ENCODE peak calls at places on chromosomes 13 and 19, in nine cellular contexts. G is neural crest cell, J is lower leg skin, Y is GM13976, K is psoas muscle, T is AG09309, U is choroid plexus epithelial cell, P is lower lobe of right lung, N is fibroblast of lung. V is an unnamed sample.

GRCh38 chr13:99980201-99981114 is 1.1 kb upstream of the ZIC2 start:
- DNase-seq in U (peak), N (peak), K (peak), P (no peak), J (no peak), Y (peak), G (no peak), T (no peak), V (no peak)

GRCh38 chr13:112510002-112510780 is 77.8 kb downstream of the TUBGCP3 start:
- DNase-seq in N (peak), Y (peak), K (no peak), G (peak), P (peak), J (no peak), T (peak), U (peak), V (no peak)

GRCh38 chr13:111006508-111007031 is 91.7 kb upstream of the ANKRD10 start:
- DNase-seq in P (no peak), J (peak), Y (no peak), T (peak), G (no peak), N (peak), K (peak), U (peak), V (peak)

GRCh38 chr13:81917829-81918228 is 1576.9 kb upstream of the SPRY2 start:
- DNase-seq in T (no peak), P (no peak), Y (no peak), K (no peak), U (no peak), J (no peak), G (no peak), N (no peak), V (no peak)

GRCh38 chr13:111022886-111023285 is 92.2 kb upstream of the ARHGEF7 start:
- DNase-seq in G (no peak), Y (no peak), K (no peak), J (no peak), P (no peak), T (no peak), U (no peak), N (no peak), V (no peak)

GRCh38 chr19:591099-591958 is 1.6 kb downstream of the HCN2 start:
- DNase-seq in K (no peak), U (no peak), T (no peak), G (peak), Y (no peak), J (no peak), N (no peak), P (no peak), V (no peak)

GRCh38 chr13:72284791-72285190 is 417.8 kb upstream of the DACH1 start:
- DNase-seq in N (no peak), K (no peak), U (no peak), J (no peak), P (no peak), G (no peak), Y (no peak), T (no peak), V (no peak)

GRCh38 chr13:113209880-113210421 is 538 bp downstream of the CUL4A start:
- DNase-seq in U (peak), N (peak), G (peak), K (peak), Y (peak), T (no peak), J (peak), P (peak), V (peak)

GRCh38 chr13:48094404-48094780 is 512 bp downstream of the MED4 start:
- DNase-seq in G (no peak), T (no peak), P (no peak), N (peak), U (peak), K (no peak), J (no peak), Y (no peak), V (no peak)

GRCh38 chr13:110116072-110116487 is 190.9 kb downstream of the COL4A1 start:
- DNase-seq in N (peak), Y (peak), J (peak), U (peak), P (peak), K (peak), G (peak), T (no peak), V (peak)

GRCh38 chr19:37763488-37763887 is 15.9 kb downstream of the ZNF573 start:
- DNase-seq in T (no peak), G (no peak), Y (no peak), P (no peak), N (no peak), J (no peak), K (no peak), U (peak), V (no peak)

GRCh38 chr19:49814010-49814409 is 918 bp upstream of the FUZ start:
- DNase-seq in G (no peak), K (no peak), U (no peak), N (no peak), T (no peak), J (no peak), P (no peak), Y (no peak), V (no peak)

GRCh38 chr13:113178070-113178895 is 19.8 kb downstream of the PROZ start:
- DNase-seq in K (no peak), J (no peak), G (no peak), P (no peak), U (peak), Y (no peak), N (peak), T (peak), V (no peak)

GRCh38 chr19:5339950-5340636 is 519 bp downstream of the PTPRS start:
- DNase-seq in N (no peak), T (no peak), K (no peak), U (no peak), G (peak), P (no peak), Y (peak), J (no peak), V (no peak)

GRCh38 chr13:106372199-106373160 is 163.0 kb downstream of the EFNB2 start:
- DNase-seq in N (peak), G (no peak), J (no peak), T (peak), U (peak), K (no peak), P (no peak), Y (no peak), V (no peak)

GRCh38 chr19:18777156-18777724 is 13.9 kb downstream of the COMP start:
- DNase-seq in T (no peak), U (no peak), G (no peak), J (no peak), K (peak), Y (no peak), P (no peak), N (no peak), V (no peak)

GRCh38 chr19:18775586-18776287 is 15.4 kb downstream of the COMP start:
- DNase-seq in G (no peak), U (peak), J (no peak), N (peak), K (no peak), Y (no peak), T (no peak), P (no peak), V (no peak)

GRCh38 chr19:18776736-18777135 is 14.4 kb downstream of the COMP start:
- DNase-seq in T (no peak), P (no peak), N (no peak), U (no peak), K (peak), G (no peak), J (no peak), Y (no peak), V (no peak)

GRCh38 chr19:18774782-18775444 is 16.2 kb downstream of the COMP start:
- DNase-seq in N (no peak), Y (no peak), G (no peak), P (no peak), K (no peak), U (no peak), T (no peak), J (no peak), V (no peak)

DNA sequence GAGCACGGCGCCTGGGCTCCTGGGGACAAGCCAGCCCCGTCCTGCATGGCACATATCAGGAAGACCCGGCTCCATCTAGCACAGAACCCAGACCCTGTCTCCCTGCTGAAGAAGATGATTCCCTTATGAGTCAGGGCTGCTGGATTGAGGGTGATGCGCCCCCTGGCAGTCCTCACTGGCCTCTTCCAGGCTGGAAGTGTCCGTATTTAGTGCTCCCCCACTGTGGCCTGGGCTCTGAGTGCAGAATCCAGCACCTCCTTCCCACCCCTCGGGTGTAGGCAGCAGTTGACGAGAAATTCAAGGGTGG is 14.9 kb downstream of the COMP start:
- DNase-seq in K (no peak), J (no peak), Y (no peak), P (no peak), G (no peak), T (no peak), U (peak), N (peak), V (no peak)
- TF ChIP-seq CTCF in K (no peak), J (no peak), Y (no peak), P (no peak), G (no peak), T (peak), U (peak), N (peak), V (no peak)

GRCh38 chr19:9885077-9885552 is 50.0 kb downstream of the PIN1 start:
- DNase-seq in U (peak), P (no peak), T (no peak), Y (no peak), G (no peak), N (peak), J (no peak), K (peak), V (no peak)
- TF ChIP-seq CTCF in U (peak), P (peak), T (peak), Y (no peak), G (no peak), N (peak), J (no peak), K (peak), V (peak)

GRCh38 chr19:33676999-33677665 is 55.4 kb downstream of the CHST8 start:
- DNase-seq in J (peak), U (no peak), P (no peak), N (no peak), Y (no peak), T (no peak), G (no peak), K (no peak), V (peak)
- TF ChIP-seq CTCF in J (no peak), U (no peak), P (no peak), N (no peak), Y (no peak), T (no peak), G (no peak), K (no peak), V (no peak)

GRCh38 chr13:49436890-49437289 is 7.0 kb downstream of the CAB39L start:
- DNase-seq in P (no peak), N (peak), U (peak), T (no peak), G (no peak), J (no peak), K (peak), Y (no peak), V (no peak)
- TF ChIP-seq CTCF in P (no peak), N (no peak), U (peak), T (peak), G (peak), J (no peak), K (no peak), Y (no peak), V (no peak)

DNA sequence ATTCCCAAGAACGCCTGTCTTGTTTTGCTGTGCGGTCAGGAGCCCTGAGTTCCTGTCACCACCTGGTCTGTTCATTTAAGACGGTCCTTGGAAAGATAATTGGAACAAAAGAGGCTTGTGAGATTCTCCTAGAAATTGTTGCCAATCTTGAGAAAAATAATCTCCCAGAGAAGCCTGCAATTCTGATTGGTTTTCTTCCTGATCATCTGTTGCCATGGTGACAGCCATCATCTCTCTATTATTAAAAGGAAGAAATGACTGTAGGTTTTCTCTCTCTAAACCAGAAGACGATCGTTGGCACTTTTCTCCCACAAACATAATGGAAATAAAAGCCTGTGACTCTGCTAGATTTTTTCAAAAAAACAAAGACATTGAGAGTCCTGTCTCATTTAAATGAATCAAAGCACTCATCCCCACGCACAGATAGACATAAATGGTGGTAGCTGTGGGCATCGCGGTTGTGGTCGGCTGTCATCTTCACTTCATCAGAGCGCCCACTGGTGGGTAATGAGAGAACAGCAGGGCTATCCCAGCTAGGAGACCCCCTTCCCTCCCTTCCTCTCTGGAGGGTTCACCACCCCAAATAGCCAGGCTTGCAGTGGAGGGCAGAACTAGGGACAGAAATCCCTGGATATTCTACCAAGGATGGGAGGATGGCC is 21.7 kb upstream of the CALM3 start:
- DNase-seq in P (no peak), N (no peak), T (no peak), G (peak), U (peak), J (peak), Y (peak), K (no peak), V (no peak)
- TF ChIP-seq CTCF in P (peak), N (peak), T (peak), G (peak), U (peak), J (no peak), Y (peak), K (peak), V (no peak)

DNA sequence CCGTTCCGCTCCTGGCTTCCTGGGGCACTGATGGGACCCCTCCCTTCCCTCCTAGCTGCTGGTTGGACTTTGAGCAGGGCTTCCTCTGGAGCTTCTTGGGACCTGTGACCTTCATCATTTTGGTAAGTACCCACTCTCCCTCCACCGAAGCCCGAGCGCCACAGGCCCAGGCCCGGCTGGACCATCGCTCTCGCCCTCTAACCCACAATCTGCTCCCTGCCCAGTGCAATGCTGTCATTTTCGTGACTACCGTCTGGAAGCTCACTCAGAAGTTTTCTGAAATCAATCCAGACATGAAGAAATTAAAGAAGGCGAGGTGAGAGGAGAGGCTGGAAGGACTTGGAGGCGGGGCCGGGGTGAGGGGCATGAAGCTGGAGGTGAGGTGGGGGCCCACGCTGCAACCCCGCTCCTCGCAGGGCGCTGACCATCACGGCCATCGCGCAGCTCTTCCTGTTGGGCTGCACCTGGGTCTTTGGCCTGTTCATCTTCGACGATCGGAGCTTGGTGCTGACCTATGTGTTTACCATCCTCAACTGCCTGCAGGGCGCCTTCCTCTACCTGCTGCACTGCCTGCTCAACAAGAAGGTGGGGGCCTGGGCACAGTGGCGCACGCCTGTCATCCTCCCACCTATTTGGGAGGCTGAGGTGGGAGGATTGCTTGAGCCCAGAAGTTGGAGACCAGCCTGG is 12.4 kb downstream of the DDX39A start:
- DNase-seq in P (no peak), N (no peak), Y (peak), U (no peak), J (no peak), K (no peak), G (no peak), T (no peak), V (no peak)
- TF ChIP-seq CTCF in P (no peak), N (no peak), Y (no peak), U (no peak), J (no peak), K (no peak), G (no peak), T (no peak), V (no peak)

DNA sequence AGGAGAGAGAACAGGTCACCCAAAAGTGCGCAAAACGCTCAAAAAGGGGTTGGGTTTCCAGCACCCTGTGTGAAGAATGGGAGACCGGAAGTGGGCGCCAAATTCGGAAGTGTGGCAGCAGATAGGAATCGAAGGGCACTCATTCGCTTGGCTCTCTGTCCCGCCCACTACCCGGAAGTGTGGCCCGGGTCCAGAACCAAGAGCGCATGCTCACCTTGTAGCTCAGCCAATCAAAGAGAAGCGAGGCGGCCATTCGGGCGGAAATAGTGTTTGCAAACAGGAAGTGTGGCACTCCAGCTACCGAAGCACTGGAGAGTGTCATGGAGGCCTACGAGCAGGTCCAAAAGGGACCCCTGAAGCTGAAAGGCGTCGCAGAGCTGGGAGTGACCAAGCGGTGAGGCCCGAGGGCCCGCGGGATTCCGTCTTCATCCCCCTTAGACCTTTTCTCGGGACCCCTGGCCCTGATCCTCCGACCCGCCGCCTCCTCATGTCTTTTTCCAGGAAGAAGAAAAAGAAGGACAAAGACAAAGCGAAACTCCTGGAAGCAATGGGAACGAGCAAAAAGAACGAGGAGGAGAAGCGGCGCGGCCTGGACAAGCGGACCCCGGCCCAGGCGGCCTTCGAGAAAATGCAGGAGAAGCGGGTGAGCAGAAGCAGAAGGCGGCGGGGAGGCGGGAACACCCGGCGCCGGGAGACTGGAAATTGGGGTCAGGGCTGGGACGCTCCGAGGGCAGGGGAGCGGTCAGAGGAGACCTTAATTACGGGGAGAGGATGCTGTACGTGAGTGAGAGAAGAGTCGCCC is at the start of gene FAM32A:
- DNase-seq in U (peak), K (peak), T (peak), Y (peak), N (peak), J (peak), P (peak), G (peak), V (peak)
- TF ChIP-seq CTCF in U (peak), K (peak), T (peak), Y (no peak), N (no peak), J (no peak), P (peak), G (peak), V (no peak)

GRCh38 chr19:46101293-46101692 is 23.2 kb downstream of the IGFL3 start:
- DNase-seq in P (no peak), N (no peak), Y (no peak), U (no peak), J (no peak), G (no peak), T (no peak), K (no peak), V (no peak)
- TF ChIP-seq CTCF in P (no peak), N (no peak), Y (no peak), U (no peak), J (no peak), G (no peak), T (no peak), K (no peak), V (no peak)

V was measured in coronary artery.